ENCODE peak calls at places on chromosomes 2 and 18, in nine cellular contexts. J is effector memory CD4-positive, alpha-beta T cell; V is endothelial cell; P is astrocyte of the spinal cord; F is endothelial cell of umbilical vein; C is COR-L47; G is MCF 10A; N is NCI-H524; Q is RPMI7951. Y is an unnamed sample.

GRCh38 chr2:6928452-6928851 is 11.2 kb downstream of the RNF144A start:
- DNase-seq in J (no peak), V (no peak), P (no peak), F (no peak), C (no peak), G (no peak), N (no peak), Q (no peak), Y (no peak)

GRCh38 chr18:79624356-79624961 is 55.1 kb upstream of the CTDP1 start:
- DNase-seq in J (no peak), V (no peak), P (no peak), F (no peak), C (no peak), G (no peak), N (no peak), Q (no peak), Y (no peak)

GRCh38 chr2:13066673-13067072 is 349.9 kb downstream of the TRIB2 start:
- DNase-seq in J (no peak), V (no peak), P (no peak), F (no peak), C (no peak), G (no peak), N (no peak), Q (no peak), Y (no peak)

GRCh38 chr18:47036298-47036874 is 965 bp upstream of the ELOA2 start:
- DNase-seq in J (no peak), V (peak), P (peak), F (peak), C (peak), G (peak), N (peak), Q (peak), Y (peak)

GRCh38 chr2:1060987-1061386 is 110.3 kb downstream of the SNTG2 start:
- DNase-seq in J (no peak), V (no peak), P (no peak), F (no peak), C (no peak), G (no peak), N (no peak), Q (no peak), Y (no peak)

GRCh38 chr18:3660719-3661118 is 210.7 kb downstream of the TGIF1 start:
- DNase-seq in J (no peak), V (no peak), P (no peak), F (no peak), C (no peak), G (no peak), N (no peak), Q (no peak), Y (no peak)

GRCh38 chr2:220215785-220216184 is 588.4 kb downstream of the SLC4A3 start:
- DNase-seq in J (no peak), V (no peak), P (no peak), F (no peak), C (no peak), G (no peak), N (peak), Q (peak), Y (no peak)

GRCh38 chr2:106561356-106561755 is 74.2 kb downstream of the CD8B2 start:
- DNase-seq in J (no peak), V (no peak), P (no peak), F (no peak), C (no peak), G (no peak), N (peak), Q (no peak), Y (no peak)

GRCh38 chr2:214410128-214410775 is 602 bp upstream of the VWC2L start:
- DNase-seq in J (no peak), V (no peak), P (no peak), F (no peak), C (peak), G (peak), N (peak), Q (no peak), Y (peak)

GRCh38 chr2:124911560-124911959 is 886.5 kb downstream of the CNTNAP5 start:
- DNase-seq in J (no peak), V (no peak), P (peak), F (no peak), C (no peak), G (peak), N (peak), Q (no peak), Y (no peak)

GRCh38 chr2:29397039-29397438 is 281.8 kb downstream of the CLIP4 start:
- DNase-seq in J (no peak), V (no peak), P (no peak), F (no peak), C (no peak), G (no peak), N (no peak), Q (no peak), Y (no peak)

GRCh38 chr18:44682871-44683221 is 2.2 kb downstream of the SETBP1 start:
- DNase-seq in J (no peak), V (no peak), P (peak), F (no peak), C (peak), G (no peak), N (peak), Q (no peak), Y (peak)

GRCh38 chr2:182883451-182883850 is 17.0 kb upstream of the FRZB start:
- DNase-seq in J (no peak), V (no peak), P (no peak), F (no peak), C (no peak), G (peak), N (no peak), Q (peak), Y (no peak)

GRCh38 chr2:95569170-95569569 is 22.6 kb upstream of the TRIM43 start:
- DNase-seq in J (no peak), V (no peak), P (no peak), F (no peak), C (no peak), G (no peak), N (no peak), Q (no peak), Y (no peak)

GRCh38 chr2:143787674-143788073 is 658.5 kb downstream of the ARHGAP15 start:
- DNase-seq in J (no peak), V (no peak), P (no peak), F (no peak), C (no peak), G (no peak), N (no peak), Q (no peak), Y (no peak)

GRCh38 chr2:141464995-141465394 is 665.8 kb downstream of the LRP1B start:
- DNase-seq in J (no peak), V (no peak), P (no peak), F (no peak), C (no peak), G (no peak), N (no peak), Q (no peak), Y (no peak)

GRCh38 chr2:109124982-109125594 is 3.9 kb upstream of the SH3RF3 start:
- DNase-seq in J (no peak), V (no peak), P (no peak), F (no peak), C (peak), G (no peak), N (peak), Q (peak), Y (no peak)

GRCh38 chr2:182186132-182186735 is 200.6 kb downstream of the PPP1R1C start:
- DNase-seq in J (no peak), V (peak), P (peak), F (peak), C (peak), G (peak), N (peak), Q (peak), Y (peak)

GRCh38 chr18:61277808-61278207 is 55.4 kb upstream of the CDH20 start:
- DNase-seq in J (no peak), V (no peak), P (no peak), F (no peak), C (no peak), G (no peak), N (no peak), Q (no peak), Y (no peak)

GRCh38 chr2:105951390-105951694 is 206.6 kb downstream of the NCK2 start:
- DNase-seq in J (no peak), V (no peak), P (no peak), F (no peak), C (no peak), G (no peak), N (no peak), Q (no peak), Y (no peak)

GRCh38 chr2:186309901-186310300 is 176.2 kb upstream of the ZC3H15 start:
- DNase-seq in J (no peak), V (no peak), P (peak), F (no peak), C (no peak), G (peak), N (no peak), Q (no peak), Y (no peak)

GRCh38 chr2:191714925-191715324 is 37.0 kb downstream of the NABP1 start:
- DNase-seq in J (no peak), V (no peak), P (no peak), F (no peak), C (peak), G (no peak), N (peak), Q (no peak), Y (no peak)

GRCh38 chr2:223591596-223591995 is 10.6 kb downstream of the SCG2 start:
- DNase-seq in J (no peak), V (no peak), P (peak), F (no peak), C (peak), G (no peak), N (no peak), Q (peak), Y (peak)

GRCh38 chr18:43588838-43589237 is 311.5 kb upstream of the SYT4 start:
- DNase-seq in J (no peak), V (no peak), P (no peak), F (no peak), C (no peak), G (no peak), N (no peak), Q (no peak), Y (no peak)

GRCh38 chr2:230870544-230871360 is 6.0 kb downstream of the ITM2C start:
- DNase-seq in J (no peak), V (no peak), P (no peak), F (no peak), C (no peak), G (no peak), N (peak), Q (peak), Y (no peak)

GRCh38 chr2:173719471-173719870 is 245.7 kb downstream of the SP3 start:
- DNase-seq in J (no peak), V (no peak), P (no peak), F (no peak), C (no peak), G (no peak), N (no peak), Q (no peak), Y (no peak)

GRCh38 chr2:20487392-20488135 is 40.7 kb downstream of the RHOB start:
- DNase-seq in J (no peak), V (no peak), P (no peak), F (no peak), C (no peak), G (no peak), N (no peak), Q (peak), Y (no peak)

GRCh38 chr2:71702971-71703898 is 249.9 kb downstream of the DYSF start:
- DNase-seq in J (no peak), V (no peak), P (no peak), F (no peak), C (no peak), G (no peak), N (no peak), Q (no peak), Y (no peak)

GRCh38 chr2:191878576-191879298 is 31.8 kb upstream of the CAVIN2 start:
- DNase-seq in J (no peak), V (no peak), P (peak), F (peak), C (no peak), G (peak), N (no peak), Q (peak), Y (no peak)

GRCh38 chr2:162118166-162119031 is 33.6 kb downstream of the GCG start:
- DNase-seq in J (no peak), V (no peak), P (peak), F (peak), C (no peak), G (peak), N (no peak), Q (peak), Y (no peak)